ENCODE peak calls at places on chromosome 5, in six cellular contexts. L, V, N, K, O and H are unnamed samples.
A peak's percentile ranks its signal among the peaks of the same experiment; 100 is the strongest.

GRCh38 chr5:96340357-96340756 is 92.7 kb downstream of the PCSK1 start:
- DNase-seq in L (no peak), V (no peak), N (no peak), K (no peak), O (no peak), H (no peak)

GRCh38 chr5:146052780-146053179 is 52.6 kb downstream of the PLAC8L1 start:
- DNase-seq in L (no peak), V (no peak), N (no peak), K (peak; percentile 19), O (no peak), H (no peak)

GRCh38 chr5:61313960-61314681 is 17.9 kb upstream of the ZSWIM6 start:
- DNase-seq in L (no peak), V (peak; percentile 94), N (no peak), K (no peak), O (no peak), H (no peak)

GRCh38 chr5:126871441-126871840 is 94.5 kb downstream of the LMNB1 start:
- DNase-seq in L (no peak), V (no peak), N (no peak), K (no peak), O (no peak), H (no peak)

GRCh38 chr5:180194410-180195345 is 14.3 kb downstream of the RASGEF1C start:
- DNase-seq in L (no peak), V (no peak), N (no peak), K (no peak), O (no peak), H (peak; percentile 70)

GRCh38 chr5:14428302-14429081 is 153.1 kb upstream of the OTULINL start:
- DNase-seq in L (no peak), V (peak; percentile 70), N (no peak), K (no peak), O (no peak), H (no peak)

GRCh38 chr5:148740966-148741742 is 85.3 kb upstream of the ADRB2 start:
- DNase-seq in L (no peak), V (peak; percentile 85), N (no peak), K (peak; percentile 42), O (peak; percentile 73), H (no peak)

GRCh38 chr5:178793156-178793555 is 62.7 kb upstream of the ZNF354A start:
- DNase-seq in L (no peak), V (no peak), N (peak; percentile 77), K (peak; percentile 21), O (no peak), H (no peak)

GRCh38 chr5:167857321-167857720 is 434.1 kb upstream of the WWC1 start:
- DNase-seq in L (no peak), V (no peak), N (no peak), K (no peak), O (no peak), H (no peak)

GRCh38 chr5:14110680-14111079 is 32.5 kb upstream of the TRIO start:
- DNase-seq in L (no peak), V (peak; percentile 95), N (no peak), K (no peak), O (no peak), H (no peak)

GRCh38 chr5:172849636-172850453 is 15.8 kb downstream of the ERGIC1 start:
- DNase-seq in L (peak; percentile 78), V (no peak), N (no peak), K (no peak), O (no peak), H (no peak)

GRCh38 chr5:21391506-21391905 is 1403.5 kb upstream of the CDH18 start:
- DNase-seq in L (no peak), V (peak; percentile 9), N (no peak), K (peak; percentile 20), O (no peak), H (no peak)

GRCh38 chr5:177569894-177570293 is 15.5 kb upstream of the FAM193B start:
- DNase-seq in L (no peak), V (no peak), N (no peak), K (no peak), O (no peak), H (no peak)

GRCh38 chr5:157972579-157972978 is 113.6 kb upstream of the CLINT1 start:
- DNase-seq in L (no peak), V (no peak), N (no peak), K (no peak), O (no peak), H (no peak)

GRCh38 chr5:79259810-79260209 is 23.9 kb downstream of the JMY start:
- DNase-seq in L (no peak), V (no peak), N (no peak), K (no peak), O (no peak), H (no peak)

GRCh38 chr5:134503937-134504437 is 21.5 kb upstream of the JADE2 start:
- DNase-seq in L (no peak), V (peak; percentile 60), N (no peak), K (peak; percentile 15), O (no peak), H (no peak)

GRCh38 chr5:87151547-87151946 is 116.1 kb upstream of the RASA1 start:
- DNase-seq in L (no peak), V (peak; percentile 97), N (no peak), K (no peak), O (no peak), H (no peak)

GRCh38 chr5:135423158-135423925 is 23.8 kb downstream of the DCANP1 start:
- DNase-seq in L (no peak), V (no peak), N (no peak), K (peak; percentile 36), O (no peak), H (no peak)

GRCh38 chr5:66642538-66642937 is 46.3 kb downstream of the MAST4 start:
- DNase-seq in L (no peak), V (no peak), N (no peak), K (no peak), O (no peak), H (no peak)

GRCh38 chr5:159899067-159900049 is 16.9 kb upstream of the ADRA1B start:
- DNase-seq in L (no peak), V (peak; percentile 70), N (no peak), K (no peak), O (no peak), H (no peak)

GRCh38 chr5:120228262-120229031 is 235.7 kb upstream of the PRR16 start:
- DNase-seq in L (no peak), V (no peak), N (no peak), K (peak; percentile 1), O (no peak), H (no peak)
- TF ChIP-seq CTCF in L (no peak), V (no peak), N (peak; percentile 56), K (no peak), O (no peak), H (no peak)

GRCh38 chr5:93577807-93578178 is 3.2 kb downstream of the NR2F1-AS1 start:
- DNase-seq in L (no peak), V (no peak), N (no peak), K (no peak), O (no peak), H (no peak)

GRCh38 chr5:93578813-93579560 is 2.0 kb downstream of the NR2F1-AS1 start:
- DNase-seq in L (no peak), V (peak; percentile 72), N (peak; percentile 67), K (no peak), O (no peak), H (peak; percentile 88)

GRCh38 chr5:93578179-93578812 is 2.7 kb downstream of the NR2F1-AS1 start:
- DNase-seq in L (no peak), V (peak; percentile 74), N (no peak), K (no peak), O (no peak), H (no peak)

GRCh38 chr5:93580387-93581100 is 475 bp downstream of the NR2F1-AS1 start:
- DNase-seq in L (peak; percentile 54), V (peak; percentile 63), N (no peak), K (no peak), O (no peak), H (peak; percentile 87)

GRCh38 chr5:93579561-93580386 is 1.2 kb downstream of the NR2F1-AS1 start:
- DNase-seq in L (peak; percentile 57), V (peak; percentile 48), N (peak; percentile 83), K (no peak), O (no peak), H (no peak)
- TF ChIP-seq POLR2A in L (no peak), V (no peak), N (no peak), K (no peak), O (no peak), H (no peak)

DNA sequence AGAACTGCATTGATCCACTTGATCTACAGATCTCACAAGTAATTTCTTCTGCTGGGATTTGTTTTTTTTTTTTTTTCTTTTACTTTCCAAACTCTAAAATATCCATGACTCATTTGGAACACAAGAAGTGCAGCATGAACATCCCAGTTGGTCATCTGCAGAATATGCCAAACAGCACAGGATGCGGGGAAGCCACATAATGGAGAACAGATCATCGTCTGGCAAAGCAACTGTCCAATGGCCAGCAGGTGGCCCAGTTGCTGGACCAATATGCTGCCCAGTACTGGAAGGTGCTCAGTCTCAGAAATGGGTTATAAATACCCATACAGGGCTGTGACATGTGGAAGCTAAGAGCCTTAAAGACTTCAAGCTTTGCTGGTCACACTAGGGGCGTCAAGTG is 221.3 kb upstream of the TAS2R1 start:
- DNase-seq in L (no peak), V (peak; percentile 96), N (no peak), K (no peak), O (no peak), H (no peak)
- TF ChIP-seq CTCF in L (no peak), V (peak; percentile 41), N (no peak), K (peak; percentile 46), O (no peak), H (no peak)

GRCh38 chr5:5132896-5133295 is 7.2 kb upstream of the ADAMTS16 start:
- DNase-seq in L (no peak), V (no peak), N (no peak), K (no peak), O (no peak), H (no peak)
- TF ChIP-seq POLR2A in L (no peak), V (no peak), N (no peak), K (no peak), O (no peak), H (no peak)

GRCh38 chr5:91419571-91420537 is 36.7 kb upstream of the ARRDC3 start:
- DNase-seq in L (peak; percentile 49), V (peak; percentile 55), N (peak; percentile 71), K (peak; percentile 32), O (peak; percentile 10), H (peak; percentile 66)
- TF ChIP-seq CTCF in L (peak; percentile 73), V (peak; percentile 73), N (peak; percentile 42), K (peak; percentile 61), O (peak; percentile 79), H (no peak)

GRCh38 chr5:154858972-154859950 is 834 bp downstream of the CNOT8 start:
- DNase-seq in L (no peak), V (no peak), N (no peak), K (no peak), O (no peak), H (no peak)
- TF ChIP-seq POLR2A in L (no peak), V (no peak), N (no peak), K (no peak), O (no peak), H (no peak)

GRCh38 chr5:112371054-112371453 is 48.0 kb downstream of the EPB41L4A start:
- DNase-seq in L (no peak), V (no peak), N (no peak), K (no peak), O (no peak), H (no peak)

GRCh38 chr5:112367400-112367799 is 51.7 kb downstream of the EPB41L4A start:
- DNase-seq in L (no peak), V (no peak), N (no peak), K (no peak), O (no peak), H (no peak)

GRCh38 chr5:112372543-112372942 is 46.5 kb downstream of the EPB41L4A start:
- DNase-seq in L (no peak), V (no peak), N (no peak), K (no peak), O (no peak), H (no peak)

GRCh38 chr5:112366987-112367386 is 52.1 kb downstream of the EPB41L4A start:
- DNase-seq in L (no peak), V (no peak), N (no peak), K (peak; percentile 20), O (no peak), H (no peak)
- TF ChIP-seq CTCF in L (no peak), V (no peak), N (peak; percentile 76), K (peak; percentile 30), O (no peak), H (no peak)